ENCODE peak calls at places on chromosomes 7 and 10, in five cellular contexts. Q is Ammon's horn; N is ACHN; J is activated gamma-delta T cell treated with anti-CD3 and anti-CD28 coated beads, Interleukin-2, amount 50 U/mL, for 16 hours; S is MV-4-11. V is an unnamed sample.

GRCh38 chr7:122415510-122415909 is 111.0 kb upstream of the FEZF1 start:
- DNase-seq in N (no peak), S (no peak), Q (no peak), J (no peak), V (no peak)

GRCh38 chr7:71131753-71132520 is at the start of gene GALNT17:
- DNase-seq in N (no peak), Q (no peak), J (no peak), S (no peak), V (no peak)

GRCh38 chr7:92634125-92634710 is 44.0 kb upstream of the FAM133B start:
- DNase-seq in J (no peak), Q (no peak), S (peak), N (no peak), V (no peak)

GRCh38 chr10:122152544-122152943 is 118.6 kb upstream of the BTBD16 start:
- DNase-seq in N (no peak), S (no peak), J (no peak), Q (peak), V (no peak)

GRCh38 chr10:44240766-44241165 is 144.1 kb downstream of the CXCL12 start:
- DNase-seq in N (no peak), Q (no peak), J (no peak), S (no peak), V (no peak)

GRCh38 chr10:61262486-61263261 is 190.5 kb downstream of the TMEM26 start:
- DNase-seq in N (no peak), Q (no peak), J (no peak), S (no peak), V (no peak)

GRCh38 chr10:64033710-64034109 is 512.5 kb downstream of the REEP3 start:
- DNase-seq in N (no peak), J (no peak), Q (no peak), S (peak), V (no peak)

GRCh38 chr10:28997736-28998135 is 291.1 kb upstream of the LYZL1 start:
- DNase-seq in J (no peak), Q (no peak), S (no peak), N (no peak), V (no peak)

GRCh38 chr10:3926675-3927525 is 141.9 kb upstream of the KLF6 start:
- DNase-seq in S (no peak), Q (no peak), N (no peak), J (no peak), V (no peak)

GRCh38 chr7:28595779-28596178 is 183.5 kb downstream of the CREB5 start:
- DNase-seq in N (no peak), S (no peak), Q (no peak), J (no peak), V (no peak)

GRCh38 chr7:70631732-70632131 is 500.2 kb upstream of the GALNT17 start:
- DNase-seq in Q (no peak), S (no peak), J (no peak), N (no peak), V (no peak)

GRCh38 chr7:34357068-34357467 is 300.9 kb upstream of the NPSR1 start:
- DNase-seq in N (no peak), Q (no peak), J (no peak), S (no peak), V (no peak)

GRCh38 chr7:65379318-65379717 is 5.7 kb downstream of the ZNF92 start:
- DNase-seq in N (no peak), Q (no peak), J (no peak), S (no peak), V (no peak)

GRCh38 chr10:79383974-79384606 is 36.8 kb downstream of the PPIF start:
- DNase-seq in S (no peak), N (no peak), J (no peak), Q (no peak), V (no peak)

GRCh38 chr10:36581237-36581636 is 544.2 kb upstream of the ANKRD30A start:
- DNase-seq in Q (no peak), S (no peak), J (no peak), N (no peak), V (no peak)

GRCh38 chr10:128877141-128877540 is 589.9 kb upstream of the MGMT start:
- DNase-seq in N (no peak), S (no peak), J (no peak), Q (no peak), V (no peak)

GRCh38 chr10:135601-136464 is 578 bp downstream of the ZMYND11 start:
- DNase-seq in N (peak), S (no peak), Q (peak), J (peak), V (peak)

GRCh38 chr10:115936926-115937755 is 335.9 kb downstream of the GFRA1 start:
- DNase-seq in Q (no peak), N (peak), J (no peak), S (no peak), V (no peak)

GRCh38 chr7:158044156-158044823 is 543.3 kb downstream of the PTPRN2 start:
- DNase-seq in N (no peak), J (no peak), S (no peak), Q (no peak), V (no peak)

GRCh38 chr7:7496326-7496725 is 39.3 kb downstream of the COL28A1 start:
- DNase-seq in S (no peak), N (no peak), Q (no peak), J (no peak), V (no peak)

GRCh38 chr7:136998495-136998894 is 130.0 kb downstream of the CHRM2 start:
- DNase-seq in S (no peak), N (no peak), J (no peak), Q (no peak), V (no peak)

GRCh38 chr7:106284516-106285050 is at the start of gene NAMPT:
- DNase-seq in N (peak), S (no peak), Q (peak), J (peak), V (no peak)

GRCh38 chr10:84607044-84607443 is 278.7 kb downstream of the CCSER2 start:
- DNase-seq in S (no peak), J (no peak), Q (no peak), N (no peak), V (no peak)

GRCh38 chr7:78218051-78218450 is 419.5 kb downstream of the PHTF2 start:
- DNase-seq in Q (no peak), S (no peak), J (no peak), N (no peak), V (no peak)

GRCh38 chr7:34747842-34748241 is 89.8 kb downstream of the NPSR1 start:
- DNase-seq in Q (no peak), S (no peak), J (no peak), N (no peak), V (no peak)

GRCh38 chr10:78434886-78435285 is 401.2 kb downstream of the RPS24 start:
- DNase-seq in N (no peak), S (no peak), J (no peak), Q (no peak), V (no peak)

GRCh38 chr7:131302876-131303707 is 24.6 kb upstream of the MKLN1 start:
- DNase-seq in N (peak), S (no peak), Q (peak), J (no peak), V (peak)